ENCODE peak calls at places on chromosomes 4 and X, in nine cellular contexts. One of them, this sample, is unnamed.

GRCh38 chrX:135170877-135171519 is at the start of gene CT55:
- DNase-seq in tibial artery: no peak
- DNase-seq in AG04449: no peak
- DNase-seq in astrocyte of the spinal cord: no peak
- DNase-seq in mammary epithelial cell: no peak
- DNase-seq in HepG2: no peak
- DNase-seq in cardiac muscle cell: no peak
- DNase-seq in Calu3: no peak
- DNase-seq in HCT116: no peak
- DNase-seq in this sample: no peak

GRCh38 chr4:151322565-151322964 is 2.8 kb downstream of the SH3D19 start:
- DNase-seq in AG04449: no peak
- DNase-seq in astrocyte of the spinal cord: peak; percentile 9
- DNase-seq in HepG2: no peak
- DNase-seq in cardiac muscle cell: no peak
- DNase-seq in Calu3: no peak
- DNase-seq in HCT116: no peak
- DNase-seq in mammary epithelial cell: no peak
- DNase-seq in tibial artery: no peak
- DNase-seq in this sample: no peak

GRCh38 chr4:152106113-152106763 is 345.4 kb upstream of the GATB start:
- DNase-seq in HepG2: peak; percentile 38
- DNase-seq in tibial artery: peak; percentile 81
- DNase-seq in cardiac muscle cell: no peak
- DNase-seq in astrocyte of the spinal cord: peak; percentile 96
- DNase-seq in Calu3: peak; percentile 22
- DNase-seq in AG04449: peak; percentile 78
- DNase-seq in HCT116: peak; percentile 83
- DNase-seq in mammary epithelial cell: peak; percentile 92
- DNase-seq in this sample: no peak

GRCh38 chrX:45815389-45815788 is 614.7 kb upstream of the DIPK2B start:
- DNase-seq in HCT116: no peak
- DNase-seq in tibial artery: no peak
- DNase-seq in astrocyte of the spinal cord: no peak
- DNase-seq in cardiac muscle cell: no peak
- DNase-seq in mammary epithelial cell: no peak
- DNase-seq in HepG2: no peak
- DNase-seq in Calu3: no peak
- DNase-seq in AG04449: no peak
- DNase-seq in this sample: no peak

GRCh38 chrX:136767104-136767941 is 13.4 kb downstream of the ARHGEF6 start:
- DNase-seq in AG04449: no peak
- DNase-seq in astrocyte of the spinal cord: peak; percentile 54
- DNase-seq in cardiac muscle cell: peak; percentile 61
- DNase-seq in HepG2: peak; percentile 1
- DNase-seq in tibial artery: peak; percentile 82
- DNase-seq in Calu3: peak; percentile 57
- DNase-seq in HCT116: no peak
- DNase-seq in mammary epithelial cell: peak; percentile 27
- DNase-seq in this sample: peak; percentile 70

GRCh38 chr4:41363384-41363981 is 106.8 kb downstream of the UCHL1 start:
- DNase-seq in tibial artery: peak; percentile 75
- DNase-seq in HepG2: no peak
- DNase-seq in HCT116: no peak
- DNase-seq in astrocyte of the spinal cord: peak; percentile 24
- DNase-seq in AG04449: no peak
- DNase-seq in cardiac muscle cell: no peak
- DNase-seq in Calu3: no peak
- DNase-seq in mammary epithelial cell: no peak
- DNase-seq in this sample: no peak

GRCh38 chrX:43225626-43226328 is 430.3 kb upstream of the MAOA start:
- DNase-seq in cardiac muscle cell: no peak
- DNase-seq in tibial artery: no peak
- DNase-seq in mammary epithelial cell: no peak
- DNase-seq in astrocyte of the spinal cord: no peak
- DNase-seq in AG04449: no peak
- DNase-seq in HepG2: peak; percentile 71
- DNase-seq in Calu3: no peak
- DNase-seq in HCT116: no peak
- DNase-seq in this sample: no peak

GRCh38 chr4:158169931-158170690 is 2.7 kb downstream of the GASK1B start:
- DNase-seq in Calu3: no peak
- DNase-seq in cardiac muscle cell: no peak
- DNase-seq in tibial artery: no peak
- DNase-seq in AG04449: no peak
- DNase-seq in HCT116: no peak
- DNase-seq in mammary epithelial cell: peak; percentile 61
- DNase-seq in astrocyte of the spinal cord: peak; percentile 43
- DNase-seq in HepG2: peak; percentile 4
- DNase-seq in this sample: no peak

GRCh38 chrX:151552721-151553120 is 10.8 kb upstream of the PASD1 start:
- DNase-seq in astrocyte of the spinal cord: no peak
- DNase-seq in mammary epithelial cell: no peak
- DNase-seq in Calu3: no peak
- DNase-seq in AG04449: no peak
- DNase-seq in tibial artery: no peak
- DNase-seq in cardiac muscle cell: no peak
- DNase-seq in HCT116: no peak
- DNase-seq in HepG2: no peak
- DNase-seq in this sample: no peak

GRCh38 chr4:3353747-3354454 is 61.1 kb downstream of the RGS12 start:
- DNase-seq in Calu3: no peak
- DNase-seq in HepG2: no peak
- DNase-seq in HCT116: no peak
- DNase-seq in mammary epithelial cell: peak; percentile 33
- DNase-seq in AG04449: no peak
- DNase-seq in tibial artery: no peak
- DNase-seq in cardiac muscle cell: no peak
- DNase-seq in astrocyte of the spinal cord: no peak
- DNase-seq in this sample: no peak

GRCh38 chr4:7721984-7722551 is 217.6 kb downstream of the AFAP1 start:
- DNase-seq in tibial artery: no peak
- DNase-seq in cardiac muscle cell: no peak
- DNase-seq in HepG2: no peak
- DNase-seq in mammary epithelial cell: no peak
- DNase-seq in Calu3: peak; percentile 30
- DNase-seq in HCT116: no peak
- DNase-seq in AG04449: no peak
- DNase-seq in astrocyte of the spinal cord: no peak
- DNase-seq in this sample: no peak

GRCh38 chr4:150255610-150256580 is 177.7 kb downstream of the DCLK2 start:
- DNase-seq in tibial artery: no peak
- DNase-seq in AG04449: no peak
- DNase-seq in cardiac muscle cell: no peak
- DNase-seq in astrocyte of the spinal cord: no peak
- DNase-seq in mammary epithelial cell: no peak
- DNase-seq in Calu3: no peak
- DNase-seq in HCT116: no peak
- DNase-seq in HepG2: no peak
- DNase-seq in this sample: no peak

GRCh38 chr4:186144596-186145569 is 40.4 kb downstream of the FAM149A start:
- DNase-seq in tibial artery: peak; percentile 85
- DNase-seq in HCT116: no peak
- DNase-seq in AG04449: no peak
- DNase-seq in astrocyte of the spinal cord: peak; percentile 60
- DNase-seq in mammary epithelial cell: peak; percentile 45
- DNase-seq in HepG2: no peak
- DNase-seq in Calu3: peak; percentile 74
- DNase-seq in cardiac muscle cell: peak; percentile 87
- DNase-seq in this sample: peak; percentile 90

GRCh38 chrX:16222123-16222522 is 54.8 kb downstream of the MAGEB17 start:
- DNase-seq in AG04449: peak; percentile 65
- DNase-seq in Calu3: no peak
- DNase-seq in astrocyte of the spinal cord: peak; percentile 16
- DNase-seq in mammary epithelial cell: no peak
- DNase-seq in HepG2: no peak
- DNase-seq in HCT116: no peak
- DNase-seq in cardiac muscle cell: no peak
- DNase-seq in tibial artery: no peak
- DNase-seq in this sample: no peak

GRCh38 chr4:3413675-3414420 is 27.9 kb upstream of the HGFAC start:
- DNase-seq in mammary epithelial cell: no peak
- DNase-seq in tibial artery: peak; percentile 58
- DNase-seq in HCT116: no peak
- DNase-seq in HepG2: no peak
- DNase-seq in cardiac muscle cell: no peak
- DNase-seq in Calu3: no peak
- DNase-seq in astrocyte of the spinal cord: no peak
- DNase-seq in AG04449: no peak
- DNase-seq in this sample: peak; percentile 22

GRCh38 chr4:57305836-57306235 is 195.7 kb upstream of the IGFBP7 start:
- DNase-seq in cardiac muscle cell: no peak
- DNase-seq in HCT116: no peak
- DNase-seq in astrocyte of the spinal cord: no peak
- DNase-seq in mammary epithelial cell: no peak
- DNase-seq in tibial artery: no peak
- DNase-seq in HepG2: no peak
- DNase-seq in Calu3: no peak
- DNase-seq in AG04449: no peak
- DNase-seq in this sample: no peak

GRCh38 chr4:57308301-57308700 is 198.1 kb upstream of the IGFBP7 start:
- DNase-seq in mammary epithelial cell: no peak
- DNase-seq in HepG2: no peak
- DNase-seq in cardiac muscle cell: no peak
- DNase-seq in astrocyte of the spinal cord: no peak
- DNase-seq in AG04449: no peak
- DNase-seq in Calu3: no peak
- DNase-seq in HCT116: no peak
- DNase-seq in tibial artery: no peak
- DNase-seq in this sample: no peak

DNA sequence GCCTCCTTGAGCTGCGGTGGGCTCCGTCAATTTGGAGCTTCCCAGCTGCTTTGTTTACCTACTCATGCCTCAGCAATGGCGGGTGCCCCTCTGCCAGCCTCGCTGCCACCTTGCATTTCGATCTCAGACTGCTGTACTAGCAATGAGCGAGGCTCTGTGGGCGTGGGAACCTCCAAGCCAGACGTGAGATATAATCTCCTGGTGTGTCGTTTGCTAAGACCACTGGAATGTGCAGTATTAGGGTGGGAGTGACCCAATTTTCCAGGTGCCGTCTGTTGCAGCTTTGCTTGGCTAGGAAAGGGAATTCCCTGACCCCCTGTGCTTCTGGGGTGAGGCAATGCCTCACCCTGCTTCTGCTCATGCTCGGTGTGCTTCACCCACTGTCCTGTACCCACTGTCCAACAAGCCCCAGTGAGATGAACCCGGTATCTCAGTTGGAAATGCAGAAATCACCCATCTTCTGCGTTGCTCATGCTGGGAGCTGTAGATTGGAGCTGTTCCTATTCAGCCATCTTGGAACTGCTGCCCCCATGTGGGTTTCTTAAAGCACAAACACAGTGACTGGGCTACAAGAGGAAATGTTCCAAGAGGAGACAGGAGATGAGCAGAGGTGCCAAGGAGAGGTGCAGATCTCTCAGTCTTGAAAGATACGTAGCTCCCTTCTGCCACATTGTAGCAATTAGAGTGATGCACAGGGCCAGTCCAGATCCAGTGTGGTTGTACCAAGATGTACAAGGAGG is 193.0 kb upstream of the IGFBP7 start:
- DNase-seq in tibial artery: no peak
- DNase-seq in mammary epithelial cell: peak; percentile 56
- DNase-seq in AG04449: no peak
- DNase-seq in cardiac muscle cell: peak; percentile 23
- DNase-seq in HCT116: no peak
- DNase-seq in HepG2: no peak
- DNase-seq in Calu3: no peak
- DNase-seq in astrocyte of the spinal cord: no peak
- DNase-seq in this sample: no peak
- TF ChIP-seq CTCF in tibial artery: no peak
- TF ChIP-seq CTCF in mammary epithelial cell: no peak
- TF ChIP-seq CTCF in AG04449: no peak
- TF ChIP-seq CTCF in cardiac muscle cell: no peak
- TF ChIP-seq CTCF in HCT116: no peak
- TF ChIP-seq CTCF in HepG2: no peak
- TF ChIP-seq CTCF in Calu3: no peak
- TF ChIP-seq CTCF in astrocyte of the spinal cord: no peak
- TF ChIP-seq CTCF in this sample: no peak

DNA sequence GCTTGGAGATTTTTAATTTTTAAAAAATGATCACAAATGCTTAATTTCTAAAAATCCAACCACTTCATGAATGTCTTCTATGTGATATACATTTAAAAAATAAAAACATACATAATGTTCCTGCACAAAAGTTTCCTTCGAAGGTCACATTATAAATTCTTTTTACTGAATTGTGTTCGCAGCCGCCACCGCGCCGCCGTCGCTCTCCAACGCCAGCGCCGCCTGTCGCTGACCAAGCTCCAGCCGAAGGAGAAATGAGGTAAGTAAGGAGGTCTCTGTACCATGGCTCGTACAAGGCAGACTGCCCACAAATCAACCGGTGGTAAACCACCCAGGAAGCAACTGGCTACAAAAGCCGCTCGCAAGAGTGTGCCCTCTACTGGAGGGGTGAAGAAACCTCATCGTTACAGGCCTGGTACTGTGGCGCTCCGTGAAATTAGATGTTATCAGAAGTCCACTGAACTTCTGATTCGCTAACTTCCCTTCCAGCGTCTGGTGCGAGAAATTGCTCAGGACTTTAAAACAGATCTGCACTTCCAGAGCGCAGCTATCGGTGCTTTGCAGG is 48.8 kb upstream of the NEUROG2 start:
- DNase-seq in HCT116: no peak
- DNase-seq in mammary epithelial cell: no peak
- DNase-seq in astrocyte of the spinal cord: no peak
- DNase-seq in cardiac muscle cell: no peak
- DNase-seq in AG04449: no peak
- DNase-seq in HepG2: no peak
- DNase-seq in Calu3: no peak
- DNase-seq in tibial artery: no peak
- DNase-seq in this sample: no peak
- TF ChIP-seq CTCF in HCT116: peak; percentile 43
- TF ChIP-seq CTCF in mammary epithelial cell: no peak
- TF ChIP-seq CTCF in astrocyte of the spinal cord: no peak
- TF ChIP-seq CTCF in cardiac muscle cell: no peak
- TF ChIP-seq CTCF in AG04449: no peak
- TF ChIP-seq CTCF in HepG2: no peak
- TF ChIP-seq CTCF in Calu3: no peak
- TF ChIP-seq CTCF in tibial artery: no peak
- TF ChIP-seq CTCF in this sample: no peak

DNA sequence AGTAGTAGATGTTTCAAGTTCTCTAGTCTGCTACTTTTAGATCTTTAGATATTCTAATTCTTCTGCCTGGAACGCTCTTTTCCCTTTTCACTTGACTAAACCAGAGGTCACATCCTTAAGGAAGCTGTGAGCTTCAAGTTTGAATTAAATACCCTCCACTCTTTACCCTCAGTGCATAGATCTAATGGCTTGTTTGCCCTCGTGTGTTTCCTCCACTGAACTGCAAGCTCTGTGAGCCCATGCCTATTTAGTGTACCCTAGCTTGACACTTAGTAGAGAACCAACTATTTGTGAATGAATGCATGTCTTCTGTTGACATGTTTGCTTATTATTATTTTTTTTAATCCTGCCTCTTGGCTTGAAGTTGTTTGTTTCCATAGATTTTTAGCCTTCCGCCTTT is 138.3 kb downstream of the PDE5A start:
- DNase-seq in HCT116: no peak
- DNase-seq in Calu3: no peak
- DNase-seq in astrocyte of the spinal cord: peak; percentile 26
- DNase-seq in AG04449: no peak
- DNase-seq in tibial artery: no peak
- DNase-seq in HepG2: no peak
- DNase-seq in mammary epithelial cell: no peak
- DNase-seq in cardiac muscle cell: peak; percentile 27
- DNase-seq in this sample: no peak
- TF ChIP-seq CTCF in HCT116: no peak
- TF ChIP-seq CTCF in Calu3: no peak
- TF ChIP-seq CTCF in astrocyte of the spinal cord: peak; percentile 44
- TF ChIP-seq CTCF in AG04449: peak; percentile 32
- TF ChIP-seq CTCF in tibial artery: peak; percentile 11
- TF ChIP-seq CTCF in HepG2: peak; percentile 33
- TF ChIP-seq CTCF in mammary epithelial cell: no peak
- TF ChIP-seq CTCF in cardiac muscle cell: peak; percentile 24
- TF ChIP-seq CTCF in this sample: no peak

GRCh38 chrX:131816551-131817136 is 206.5 kb upstream of the STK26 start:
- DNase-seq in HepG2: no peak
- DNase-seq in mammary epithelial cell: peak; percentile 83
- DNase-seq in cardiac muscle cell: no peak
- DNase-seq in astrocyte of the spinal cord: peak; percentile 85
- DNase-seq in AG04449: no peak
- DNase-seq in tibial artery: no peak
- DNase-seq in HCT116: no peak
- DNase-seq in Calu3: no peak
- DNase-seq in this sample: no peak
- TF ChIP-seq CTCF in HepG2: no peak
- TF ChIP-seq CTCF in mammary epithelial cell: no peak
- TF ChIP-seq CTCF in cardiac muscle cell: no peak
- TF ChIP-seq CTCF in astrocyte of the spinal cord: peak; percentile 5
- TF ChIP-seq CTCF in AG04449: no peak
- TF ChIP-seq CTCF in tibial artery: no peak
- TF ChIP-seq CTCF in HCT116: no peak
- TF ChIP-seq CTCF in Calu3: no peak
- TF ChIP-seq CTCF in this sample: no peak

This sample was measured in glutamatergic neuron.